ENCODE peak calls at places on chromosomes 2 and 18, in ten cellular contexts. F, C, Z, U, P, T, D, N, S and K are unnamed samples. For H3K9me3, the result is how much of the 10 kb centered on the place peaks cover.

GRCh38 chr18:79404567-79404910 is 8.8 kb downstream of the NFATC1 start:
- DNase-seq in Z (no peak), P (no peak), S (no peak), U (no peak), F (no peak), D (no peak), T (no peak), N (no peak), C (no peak), K (peak)

GRCh38 chr2:172551266-172551665 is 4.6 kb upstream of the PDK1 start:
- DNase-seq in D (no peak), F (no peak), P (no peak), C (no peak), U (peak), Z (no peak), S (no peak), N (peak), T (no peak), K (no peak)

GRCh38 chr2:195613922-195614321 is 43.1 kb upstream of the SLC39A10 start:
- DNase-seq in P (no peak), S (no peak), F (no peak), N (no peak), T (no peak), Z (no peak), U (peak), D (no peak), C (no peak), K (no peak)

GRCh38 chr2:424306-425172 is 136.6 kb upstream of the ALKAL2 start:
- DNase-seq in Z (no peak), S (no peak), U (no peak), T (no peak), F (no peak), N (no peak), P (no peak), D (no peak), C (no peak), K (no peak)

GRCh38 chr2:233468746-233469110 is 97.9 kb downstream of the USP40 start:
- DNase-seq in F (no peak), S (no peak), P (no peak), N (no peak), C (no peak), D (no peak), U (no peak), T (no peak), Z (no peak), K (no peak)

GRCh38 chr2:105827351-105828096 is 82.8 kb downstream of the NCK2 start:
- DNase-seq in F (no peak), P (no peak), D (no peak), S (no peak), T (no peak), C (no peak), Z (no peak), N (no peak), U (no peak), K (no peak)

GRCh38 chr2:215692387-215693079 is 256.7 kb upstream of the FN1 start:
- DNase-seq in U (no peak), P (no peak), D (no peak), T (no peak), Z (no peak), S (no peak), F (no peak), C (no peak), N (no peak), K (no peak)

GRCh38 chr18:72460210-72460680 is 83.9 kb downstream of the CBLN2 start:
- DNase-seq in F (no peak), P (no peak), S (no peak), N (no peak), U (peak), Z (no peak), T (no peak), D (no peak), C (no peak), K (no peak)

GRCh38 chr2:16062471-16063250 is 122.3 kb downstream of the MYCN start:
- DNase-seq in U (no peak), T (no peak), S (no peak), Z (no peak), F (no peak), P (no peak), D (no peak), C (no peak), N (no peak), K (no peak)

GRCh38 chr2:16064719-16065118 is 124.4 kb downstream of the MYCN start:
- DNase-seq in T (no peak), D (no peak), P (no peak), F (no peak), C (no peak), U (no peak), N (no peak), S (no peak), Z (no peak), K (no peak)

GRCh38 chr2:16063955-16064633 is 123.7 kb downstream of the MYCN start:
- DNase-seq in N (no peak), F (no peak), U (no peak), D (no peak), Z (no peak), S (no peak), P (no peak), C (no peak), T (no peak), K (no peak)

GRCh38 chr2:16061406-16062217 is 121.3 kb downstream of the MYCN start:
- DNase-seq in P (no peak), F (no peak), U (no peak), N (no peak), D (no peak), Z (no peak), T (no peak), C (no peak), S (no peak), K (no peak)

DNA sequence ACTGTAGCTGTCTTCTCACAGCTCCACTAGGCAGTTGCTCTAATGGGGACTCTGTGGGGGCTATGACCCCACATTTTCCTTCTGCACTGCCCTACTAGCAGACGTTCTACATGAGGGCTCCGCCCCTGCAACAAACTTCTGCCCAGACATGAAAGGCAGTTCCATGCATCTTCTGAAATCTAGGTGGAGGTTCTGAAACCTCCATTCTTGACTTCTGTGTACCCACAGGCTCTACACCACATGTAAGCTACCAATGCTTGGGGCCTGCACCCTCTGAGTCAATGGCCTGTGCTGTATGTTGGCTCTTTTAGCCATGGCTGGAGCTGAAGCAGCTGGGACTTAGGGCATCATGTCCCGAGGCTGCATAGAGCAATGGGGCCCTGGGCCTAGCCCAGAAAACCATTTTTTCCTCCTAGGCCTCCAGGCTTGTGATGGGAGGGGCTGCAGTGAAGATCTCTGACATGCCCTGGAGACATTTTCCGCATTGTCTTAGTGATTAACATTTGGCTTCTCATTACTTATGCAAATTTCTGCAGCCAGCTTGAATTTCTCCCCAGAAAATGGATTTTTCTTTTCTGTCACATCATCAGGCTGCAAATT is 123.0 kb downstream of the MYCN start:
- DNase-seq in S (no peak), Z (no peak), U (no peak), T (no peak), F (no peak), C (no peak), N (no peak), D (no peak), P (no peak), K (no peak)
- H3K9me3 ChIP-seq in S (under half), Z (under half), U (under half), T (under half), F (under half), C (under half), N (under half), D (under half), P (under half), K (under half)

GRCh38 chr18:57715671-57716070 is 87.4 kb downstream of the ATP8B1 start:
- DNase-seq in T (no peak), S (no peak), F (no peak), Z (no peak), U (no peak), P (no peak), N (no peak), D (no peak), C (no peak), K (no peak)
- H3K9me3 ChIP-seq in T (under half), S (under half), F (under half), Z (under half), U (under half), P (under half), N (under half), D (under half), C (under half), K (under half)

GRCh38 chr18:42155024-42155423 is 200.0 kb downstream of the PIK3C3 start:
- DNase-seq in T (no peak), D (peak), U (no peak), P (no peak), N (peak), F (no peak), Z (no peak), S (no peak), C (no peak), K (no peak)

GRCh38 chr18:42159146-42159545 is 204.1 kb downstream of the PIK3C3 start:
- DNase-seq in F (no peak), T (no peak), S (no peak), C (no peak), D (no peak), Z (no peak), P (no peak), N (no peak), U (no peak), K (no peak)

GRCh38 chr18:42157420-42157819 is 202.4 kb downstream of the PIK3C3 start:
- DNase-seq in F (no peak), C (no peak), N (peak), D (no peak), U (no peak), Z (no peak), P (no peak), T (no peak), S (no peak), K (no peak)

GRCh38 chr18:42156266-42156665 is 201.2 kb downstream of the PIK3C3 start:
- DNase-seq in T (no peak), Z (no peak), N (peak), F (no peak), U (no peak), S (no peak), P (no peak), C (no peak), D (no peak), K (no peak)

GRCh38 chr18:42157878-42158277 is 202.8 kb downstream of the PIK3C3 start:
- DNase-seq in C (no peak), F (no peak), T (no peak), N (no peak), S (no peak), P (no peak), D (no peak), Z (no peak), U (no peak), K (no peak)
- H3K9me3 ChIP-seq in C (under half), F (under half), T (under half), N (under half), S (under half), P (under half), D (under half), Z (under half), U (under half), K (under half)

DNA sequence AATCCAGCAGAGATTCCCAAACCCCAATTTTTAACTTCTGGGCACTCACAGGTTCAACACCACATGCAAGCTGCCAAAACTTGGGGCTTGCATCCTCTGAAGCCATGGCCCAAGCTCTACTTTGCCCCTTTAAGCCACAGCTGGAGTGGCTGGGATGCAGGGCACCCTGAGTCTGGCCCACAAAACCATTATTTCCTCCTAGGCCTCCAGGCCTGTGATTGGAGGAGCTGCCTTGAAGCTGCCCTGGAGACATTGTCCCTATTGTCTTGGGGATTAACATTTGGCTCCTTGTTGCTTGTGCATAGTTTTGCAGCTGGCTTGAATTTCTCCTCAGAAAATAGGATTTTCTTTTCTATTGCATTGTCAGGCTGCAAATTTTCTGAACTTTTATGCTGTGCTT is 109.8 kb upstream of the RPRM start:
- DNase-seq in N (no peak), P (no peak), U (no peak), F (no peak), C (no peak), T (no peak), Z (no peak), S (no peak), D (no peak), K (no peak)
- H3K9me3 ChIP-seq in N (under half), P (under half), U (under half), F (under half), C (under half), T (under half), Z (under half), S (under half), D (under half), K (under half)

DNA sequence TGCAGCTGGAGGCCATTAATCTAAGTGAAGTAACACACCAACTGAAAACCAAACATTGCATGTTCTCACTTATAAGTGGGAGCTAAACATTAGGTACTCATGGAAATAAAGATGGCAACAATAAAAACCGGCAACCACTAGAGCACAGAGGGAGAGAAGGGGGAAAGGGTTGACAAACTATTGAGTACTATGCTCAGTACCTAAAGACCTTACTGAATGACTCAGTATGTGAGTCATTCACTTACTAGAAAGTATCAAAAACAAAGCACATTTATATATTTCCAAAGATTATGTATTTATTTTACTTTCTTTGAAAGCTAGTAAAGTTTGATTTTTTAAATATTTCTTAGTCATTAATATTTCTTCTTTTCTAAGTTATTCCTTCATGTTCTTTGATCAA is 48.9 kb downstream of the ZNF385B start:
- DNase-seq in U (no peak), F (no peak), Z (no peak), T (no peak), P (no peak), S (no peak), D (no peak), C (no peak), N (no peak), K (no peak)
- H3K9me3 ChIP-seq in U (under half), F (under half), Z (under half), T (under half), P (under half), S (under half), D (under half), C (under half), N (under half), K (under half)

GRCh38 chr18:73893879-73894278 is 253.8 kb downstream of the FBXO15 start:
- DNase-seq in C (no peak), D (no peak), S (no peak), F (no peak), U (no peak), N (no peak), Z (no peak), P (no peak), T (no peak), K (no peak)

GRCh38 chr18:73891572-73892421 is 255.8 kb downstream of the FBXO15 start:
- DNase-seq in N (peak), S (no peak), U (no peak), D (no peak), Z (no peak), P (peak), F (peak), C (no peak), T (no peak), K (no peak)

GRCh38 chr18:73897517-73897916 is 250.1 kb downstream of the FBXO15 start:
- DNase-seq in U (no peak), S (no peak), N (no peak), T (no peak), F (no peak), P (no peak), D (no peak), Z (no peak), C (no peak), K (no peak)

GRCh38 chr18:73896685-73897084 is 250.9 kb downstream of the FBXO15 start:
- DNase-seq in C (no peak), D (no peak), S (no peak), P (no peak), Z (no peak), N (no peak), F (no peak), U (no peak), T (no peak), K (no peak)

DNA sequence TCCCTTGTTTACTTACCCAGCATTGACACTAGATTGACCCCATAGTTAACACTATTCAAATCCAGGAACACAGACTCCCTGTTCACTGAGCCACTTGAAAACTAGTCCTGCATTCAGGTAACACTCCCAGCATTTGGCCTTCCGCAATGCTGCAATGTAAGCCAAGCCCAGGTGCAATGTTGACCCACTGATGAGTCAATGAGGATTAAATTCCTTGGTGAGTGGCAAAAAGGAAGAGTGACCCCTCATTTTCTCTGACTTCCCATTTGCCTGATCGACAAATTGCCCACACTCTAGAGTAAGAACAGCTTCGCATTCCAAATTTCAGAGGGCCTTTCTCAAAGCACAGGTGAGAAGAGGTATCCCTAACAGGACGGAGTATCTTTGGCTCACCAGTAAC is 251.9 kb downstream of the FBXO15 start:
- DNase-seq in D (no peak), F (no peak), Z (no peak), S (no peak), T (no peak), C (no peak), U (no peak), N (no peak), P (no peak), K (no peak)
- H3K9me3 ChIP-seq in D (under half), F (under half), Z (under half), S (under half), T (under half), C (under half), U (under half), N (under half), P (under half), K (under half)

GRCh38 chr2:146461068-146461467 is 1383.8 kb upstream of the ACVR2A start:
- DNase-seq in N (no peak), D (no peak), P (no peak), S (no peak), F (no peak), C (no peak), Z (no peak), T (no peak), U (no peak), K (no peak)

GRCh38 chr2:146467425-146467824 is 1377.4 kb upstream of the ACVR2A start:
- DNase-seq in Z (no peak), T (no peak), S (no peak), P (no peak), F (no peak), N (no peak), C (no peak), U (no peak), D (no peak), K (no peak)

GRCh38 chr2:146468578-146468977 is 1376.3 kb upstream of the ACVR2A start:
- DNase-seq in U (no peak), P (no peak), S (no peak), N (no peak), T (no peak), D (no peak), Z (no peak), C (no peak), F (no peak), K (no peak)

GRCh38 chr2:146465460-146465859 is 1379.4 kb upstream of the ACVR2A start:
- DNase-seq in Z (no peak), F (no peak), D (no peak), P (no peak), T (no peak), S (no peak), C (no peak), N (no peak), U (no peak), K (no peak)
- H3K9me3 ChIP-seq in Z (under half), F (under half), D (under half), P (under half), T (under half), S (under half), C (under half), N (under half), U (under half), K (under half)

GRCh38 chr18:55647331-55647730 is 59.3 kb upstream of the TCF4 start:
- DNase-seq in N (no peak), P (no peak), U (no peak), C (no peak), D (no peak), F (no peak), S (no peak), Z (no peak), T (no peak), K (no peak)

GRCh38 chr18:55651236-55651635 is 63.2 kb upstream of the TCF4 start:
- DNase-seq in P (no peak), T (no peak), S (no peak), Z (no peak), F (no peak), C (no peak), U (no peak), N (no peak), D (no peak), K (no peak)

DNA sequence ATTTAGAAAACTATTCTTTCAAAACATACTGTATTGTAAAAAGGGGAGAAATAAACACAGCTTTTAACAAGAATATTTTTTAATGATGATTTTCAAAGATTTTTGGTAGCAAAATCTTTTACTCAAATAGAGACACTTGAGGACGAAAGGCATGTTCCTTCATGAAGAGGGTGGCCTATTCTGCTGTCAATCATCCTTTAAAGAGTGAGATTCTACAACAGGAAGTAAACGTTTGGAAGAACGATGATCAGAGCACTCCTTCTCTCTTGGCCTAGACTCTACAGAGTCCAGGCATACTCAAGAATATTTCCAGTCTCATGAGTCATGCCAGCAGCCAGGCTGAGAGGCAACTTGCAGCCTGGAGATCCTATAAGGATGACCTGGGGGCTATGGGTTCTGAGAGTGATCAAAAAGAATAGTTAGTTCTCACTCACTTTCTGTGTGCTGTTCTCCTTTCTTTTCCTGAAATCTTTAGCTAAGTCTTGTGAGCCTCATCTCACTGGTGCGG is 62.4 kb upstream of the TCF4 start:
- DNase-seq in Z (no peak), C (no peak), T (no peak), U (no peak), S (no peak), F (no peak), D (no peak), P (no peak), N (no peak), K (no peak)
- H3K9me3 ChIP-seq in Z (under half), C (under half), T (under half), U (under half), S (under half), F (under half), D (under half), P (under half), N (under half), K (under half)

GRCh38 chr2:128465246-128466170 is 146.8 kb upstream of the HS6ST1 start:
- DNase-seq in T (no peak), U (no peak), Z (no peak), D (no peak), P (no peak), N (peak), F (no peak), C (no peak), S (no peak), K (no peak)
- H3K9me3 ChIP-seq in T (under half), U (under half), Z (under half), D (under half), P (under half), N (under half), F (under half), C (under half), S (under half), K (under half)

GRCh38 chr2:200421270-200421669 is 88.6 kb downstream of the KCTD18 start:
- DNase-seq in N (no peak), T (no peak), C (no peak), U (no peak), D (no peak), F (no peak), P (no peak), S (no peak), Z (no peak), K (no peak)
- H3K9me3 ChIP-seq in N (under half), T (under half), C (under half), U (under half), D (under half), F (under half), P (under half), S (under half), Z (under half), K (under half)